ENCODE peak calls at places on chromosomes 6 and 20, in five cellular contexts. M is mammary epithelial cell, R is PC-9, Q is OCI-LY7, D is H9. U is an unnamed sample.

GRCh38 chr20:33653218-33653899 is 8.8 kb upstream of the C20orf144 start:
- DNase-seq in M (peak), R (no peak), Q (peak), D (peak), U (peak)

GRCh38 chr6:1538348-1538747 is 71.4 kb upstream of the FOXC1 start:
- DNase-seq in M (no peak), R (no peak), Q (no peak), D (no peak), U (no peak)

GRCh38 chr20:37179671-37180524 is 550 bp upstream of the MROH8 start:
- DNase-seq in M (peak), R (peak), Q (peak), D (no peak), U (peak)

GRCh38 chr20:62049342-62050165 is 16.1 kb downstream of the TAF4 start:
- DNase-seq in M (no peak), R (no peak), Q (no peak), D (no peak), U (peak)

GRCh38 chr20:17661121-17661744 is 20.8 kb downstream of the RRBP1 start:
- DNase-seq in M (no peak), R (no peak), Q (no peak), D (no peak), U (peak)

GRCh38 chr6:108074057-108074358 is 533 bp downstream of the OSTM1 start:
- DNase-seq in M (no peak), R (no peak), Q (no peak), D (no peak), U (peak)

GRCh38 chr6:129699661-129700060 is 10.3 kb downstream of the ARHGAP18 start:
- DNase-seq in M (no peak), R (no peak), Q (no peak), D (no peak), U (no peak)

GRCh38 chr6:28643017-28643740 is 117.5 kb downstream of the GPX5 start:
- DNase-seq in M (peak), R (peak), Q (no peak), D (peak), U (peak)

GRCh38 chr6:56849876-56850275 is 105.0 kb upstream of the BEND6 start:
- DNase-seq in M (peak), R (peak), Q (no peak), D (peak), U (peak)

GRCh38 chr20:58816957-58817651 is 33.6 kb downstream of the GNAS-AS1 start:
- DNase-seq in M (no peak), R (no peak), Q (no peak), D (no peak), U (no peak)

GRCh38 chr6:431986-432385 is 40.4 kb downstream of the IRF4 start:
- DNase-seq in M (no peak), R (no peak), Q (no peak), D (no peak), U (no peak)

GRCh38 chr6:15843764-15844163 is 180.9 kb upstream of the DTNBP1 start:
- DNase-seq in M (no peak), R (no peak), Q (no peak), D (no peak), U (no peak)

GRCh38 chr6:827431-827830 is 134.5 kb upstream of the EXOC2 start:
- DNase-seq in M (no peak), R (no peak), Q (no peak), D (no peak), U (no peak)

GRCh38 chr6:146851837-146852236 is 253.1 kb downstream of the ADGB start:
- DNase-seq in M (peak), R (no peak), Q (no peak), D (no peak), U (peak)

GRCh38 chr6:31948753-31949413 is 3.0 kb downstream of the CFB start:
- DNase-seq in M (peak), R (peak), Q (no peak), D (no peak), U (peak)

GRCh38 chr6:106825156-106825555 is 149.4 kb downstream of the CD24 start:
- DNase-seq in M (no peak), R (no peak), Q (no peak), D (no peak), U (peak)

GRCh38 chr6:85490516-85491248 is 40.8 kb downstream of the NT5E start:
- DNase-seq in M (peak), R (peak), Q (no peak), D (no peak), U (no peak)

GRCh38 chr20:38298768-38299288 is 5.1 kb upstream of the BPI start:
- DNase-seq in M (peak), R (no peak), Q (no peak), D (no peak), U (peak)

GRCh38 chr6:33929575-33930288 is 125.9 kb upstream of the MLN start:
- DNase-seq in M (no peak), R (no peak), Q (no peak), D (no peak), U (no peak)

GRCh38 chr6:92753956-92754355 is 665.4 kb downstream of the EPHA7 start:
- DNase-seq in M (no peak), R (no peak), Q (no peak), D (no peak), U (no peak)

GRCh38 chr6:143200035-143200770 is 139.5 kb downstream of the AIG1 start:
- DNase-seq in M (no peak), R (no peak), Q (no peak), D (no peak), U (no peak)

GRCh38 chr20:40467014-40467413 is 222.0 kb downstream of the MAFB start:
- DNase-seq in M (no peak), R (no peak), Q (no peak), D (no peak), U (no peak)

GRCh38 chr20:32678948-32679347 is 5.2 kb upstream of the C20orf203 start:
- DNase-seq in M (no peak), R (no peak), Q (no peak), D (no peak), U (peak)

GRCh38 chr6:170415318-170415717 is 108.8 kb downstream of the FAM120B start:
- DNase-seq in M (no peak), R (no peak), Q (no peak), D (no peak), U (no peak)

GRCh38 chr6:117022774-117023173 is 145.7 kb downstream of the RFX6 start:
- DNase-seq in M (peak), R (no peak), Q (no peak), D (no peak), U (no peak)

GRCh38 chr6:117028256-117028655 is 151.2 kb downstream of the RFX6 start:
- DNase-seq in M (no peak), R (no peak), Q (no peak), D (no peak), U (no peak)

GRCh38 chr6:117025310-117025709 is 148.3 kb downstream of the RFX6 start:
- DNase-seq in M (no peak), R (no peak), Q (no peak), D (peak), U (no peak)
- TF ChIP-seq CTCF in M (no peak), R (no peak), Q (no peak), D (peak), U (no peak)

GRCh38 chr20:57266251-57267157 is at the start of gene BMP7:
- DNase-seq in M (peak), R (no peak), Q (peak), D (peak), U (peak)

GRCh38 chr20:57267158-57267821 is 849 bp upstream of the BMP7 start:
- DNase-seq in M (no peak), R (no peak), Q (no peak), D (no peak), U (no peak)

GRCh38 chr20:57264151-57264792 is 2.2 kb downstream of the BMP7 start:
- DNase-seq in M (no peak), R (no peak), Q (no peak), D (no peak), U (no peak)

GRCh38 chr20:57264908-57265648 is 1.4 kb downstream of the BMP7 start:
- DNase-seq in M (no peak), R (no peak), Q (peak), D (peak), U (peak)

GRCh38 chr20:57265649-57266250 is 691 bp downstream of the BMP7 start:
- DNase-seq in M (peak), R (no peak), Q (peak), D (peak), U (peak)
- H3K27ac ChIP-seq in M (no peak), R (no peak), Q (peak), D (no peak), U (no peak)

GRCh38 chr20:25864986-25865714 is 168.5 kb upstream of the ZNF337 start:
- DNase-seq in M (no peak), R (no peak), Q (no peak), D (no peak), U (no peak)
- H2AFZ ChIP-seq in M (peak), R (peak), Q (no peak), D (no peak), U (peak)

DNA sequence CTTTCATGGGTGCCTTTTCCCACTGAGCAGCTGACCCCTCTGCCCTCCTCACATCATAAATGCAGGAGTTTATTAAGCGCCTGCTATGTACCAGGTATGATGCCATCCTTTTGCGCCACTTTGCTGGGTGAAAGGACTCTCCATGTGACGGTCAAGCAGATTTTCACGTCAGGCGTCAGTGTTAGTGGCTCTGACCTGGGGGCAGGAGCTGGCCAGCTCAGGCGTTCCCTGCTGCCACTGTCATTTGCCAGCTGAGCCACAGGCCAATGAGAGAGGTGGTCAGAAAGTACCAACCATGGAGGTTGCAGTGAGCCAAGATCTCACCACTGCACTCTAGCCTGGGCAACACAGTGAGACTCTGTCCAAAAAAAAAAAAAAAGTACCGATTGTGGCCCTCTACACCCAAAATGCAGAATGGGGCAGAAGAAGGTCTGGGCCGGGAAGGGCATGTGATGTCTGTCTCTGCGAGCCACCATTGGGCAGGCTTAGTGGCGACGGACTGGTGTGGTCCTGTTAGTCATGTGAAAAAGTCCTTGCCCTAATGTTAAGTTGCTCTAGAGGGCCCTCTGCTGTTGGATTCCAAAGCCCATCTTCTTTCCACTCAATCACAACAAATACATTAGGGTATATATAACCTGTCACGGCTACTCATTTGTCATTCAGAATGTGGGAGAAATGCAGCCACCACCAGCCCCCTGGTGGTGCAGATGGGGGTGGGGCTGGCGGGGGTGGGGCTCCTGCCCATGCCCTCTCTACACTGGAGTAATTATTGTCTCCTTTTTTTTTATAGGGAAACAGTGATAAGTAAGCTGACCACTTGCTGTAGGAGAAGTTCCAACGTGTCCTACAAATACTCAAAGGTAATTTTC is 18.4 kb upstream of the SLC22A1 start:
- DNase-seq in M (no peak), R (no peak), Q (peak), D (peak), U (peak)
- TF ChIP-seq CTCF in M (peak), R (peak), Q (peak), D (peak), U (peak)

DNA sequence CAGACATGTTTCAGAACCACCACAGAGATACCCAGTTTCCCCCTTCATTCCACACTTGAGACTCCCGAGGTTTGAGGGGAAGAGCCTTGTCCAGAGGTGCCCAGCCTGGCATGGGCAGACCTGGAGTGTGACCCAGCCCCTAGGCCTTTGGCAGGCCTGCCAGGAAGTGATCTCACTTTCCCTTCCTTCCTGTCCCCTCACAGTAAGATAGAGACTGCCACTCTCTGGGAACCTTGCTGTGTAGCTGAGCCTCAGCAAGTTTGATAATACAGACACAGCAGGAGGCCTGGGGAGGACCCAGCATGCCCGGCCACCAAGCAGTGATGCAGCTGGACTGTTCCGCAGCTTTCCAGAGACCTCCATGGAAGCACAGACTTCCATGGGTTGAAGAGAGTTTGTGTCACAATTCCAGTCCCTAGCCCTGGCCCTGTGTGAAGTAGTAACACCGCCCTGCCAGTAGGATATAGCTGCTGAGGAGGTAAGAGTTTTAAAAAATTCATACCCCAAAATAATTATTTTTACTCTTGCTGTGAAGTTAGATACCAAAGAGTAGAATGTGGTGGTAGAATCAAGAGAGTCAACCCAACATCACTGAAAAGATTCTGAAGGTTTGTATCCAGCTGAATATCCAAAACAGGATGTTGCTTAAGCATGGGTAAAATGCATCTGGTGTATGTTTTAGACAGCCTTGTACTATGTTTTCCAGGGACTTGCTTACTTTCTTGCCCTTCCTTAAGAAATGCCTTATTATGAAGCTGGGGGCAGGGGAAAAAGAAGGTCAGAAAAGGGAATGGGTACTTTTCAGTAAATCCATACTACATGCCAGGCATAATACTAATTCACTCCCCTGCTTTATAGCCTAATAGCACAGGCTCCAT is 16.3 kb downstream of the PKIG start:
- DNase-seq in M (no peak), R (no peak), Q (peak), D (no peak), U (peak)
- H3K27ac ChIP-seq in M (no peak), R (no peak), Q (peak), D (no peak), U (no peak)

GRCh38 chr6:111623046-111623718 is 17.5 kb upstream of the TRAF3IP2 start:
- DNase-seq in M (peak), R (no peak), Q (no peak), D (no peak), U (no peak)
- H2AFZ ChIP-seq in M (peak), R (no peak), Q (no peak), D (no peak), U (no peak)

GRCh38 chr20:60224914-60225313 is 266.7 kb downstream of the CDH26 start:
- DNase-seq in M (peak), R (no peak), Q (peak), D (peak), U (no peak)
- TF ChIP-seq CTCF in M (peak), R (peak), Q (peak), D (peak), U (peak)

GRCh38 chr20:23139524-23139923 is 53.4 kb upstream of the CD93 start:
- DNase-seq in M (peak), R (no peak), Q (no peak), D (no peak), U (no peak)
- H3K27ac ChIP-seq in M (no peak), R (no peak), Q (no peak), D (no peak), U (no peak)

GRCh38 chr20:13638162-13638495 is 603 bp downstream of the TASP1 start:
- DNase-seq in M (peak), R (peak), Q (no peak), D (no peak), U (no peak)
- H2AFZ ChIP-seq in M (peak), R (peak), Q (peak), D (peak), U (peak)

GRCh38 chr6:45419574-45420082 is 41.9 kb upstream of the SUPT3H start:
- DNase-seq in M (peak), R (peak), Q (peak), D (peak), U (peak)
- TF ChIP-seq CTCF in M (peak), R (peak), Q (no peak), D (peak), U (no peak)

U was measured in osteoblast.